ENCODE peak calls at places on chromosomes 12 and 14, in four cellular contexts. A, D, O and B are unnamed samples.

GRCh38 chr12:57161491-57161890 is 14.1 kb upstream of the LRP1-AS start:
- DNase-seq in O (no peak), A (no peak), D (no peak), B (peak; percentile 34)

GRCh38 chr12:26113853-26114719 is 10.8 kb downstream of the BHLHE41 start:
- DNase-seq in O (peak; percentile 62), D (peak; percentile 91), A (peak; percentile 97), B (peak; percentile 92)

GRCh38 chr14:68712703-68713370 is 80.0 kb downstream of the ZFP36L1 start:
- DNase-seq in D (no peak), O (no peak), A (no peak), B (no peak)

GRCh38 chr12:76451528-76451927 is 103.3 kb upstream of the BBS10 start:
- DNase-seq in D (no peak), A (no peak), O (no peak), B (no peak)

GRCh38 chr14:24681056-24681455 is 47.1 kb upstream of the GZMB start:
- DNase-seq in O (no peak), A (no peak), D (no peak), B (no peak)

GRCh38 chr12:203462-204260 is 10.3 kb downstream of the SLC6A12 start:
- DNase-seq in O (no peak), D (peak; percentile 17), A (no peak), B (no peak)

GRCh38 chr12:65940744-65941143 is 116.5 kb downstream of the HMGA2 start:
- DNase-seq in O (no peak), D (no peak), A (no peak), B (no peak)

GRCh38 chr14:98944989-98945388 is 327.0 kb downstream of the BCL11B start:
- DNase-seq in A (no peak), O (no peak), D (no peak), B (no peak)

GRCh38 chr12:40655451-40655850 is 36.8 kb upstream of the CNTN1 start:
- DNase-seq in O (no peak), A (no peak), D (no peak), B (no peak)

GRCh38 chr12:47074757-47075156 is 4.7 kb upstream of the PCED1B start:
- DNase-seq in O (no peak), D (no peak), A (no peak), B (no peak)

GRCh38 chr12:46124132-46124847 is 133.9 kb upstream of the SCAF11 start:
- DNase-seq in O (no peak), D (no peak), A (no peak), B (no peak)

GRCh38 chr14:104550340-104550848 is 29.2 kb upstream of the C14orf180 start:
- DNase-seq in O (no peak), A (peak; percentile 3), D (no peak), B (no peak)

GRCh38 chr12:76611533-76611932 is 52.0 kb upstream of the OSBPL8 start:
- DNase-seq in D (peak; percentile 82), A (no peak), O (no peak), B (peak; percentile 99)

GRCh38 chr12:133129368-133130037 is 571 bp downstream of the ZNF891 start:
- DNase-seq in D (peak; percentile 42), A (no peak), O (no peak), B (peak; percentile 47)

GRCh38 chr14:20630340-20631022 is 11.0 kb downstream of the OR6S1 start:
- DNase-seq in D (peak; percentile 29), A (no peak), O (peak; percentile 38), B (peak; percentile 79)

GRCh38 chr14:53850714-53851296 is 105.8 kb downstream of the BMP4 start:
- DNase-seq in A (no peak), O (no peak), D (peak; percentile 68), B (peak; percentile 54)

GRCh38 chr14:101444116-101444515 is 117.2 kb upstream of the DIO3 start:
- DNase-seq in O (no peak), D (no peak), A (no peak), B (peak; percentile 4)

GRCh38 chr12:69873429-69873828 is 48.4 kb downstream of the MYRFL start:
- DNase-seq in O (no peak), D (peak; percentile 75), A (no peak), B (peak; percentile 76)

GRCh38 chr14:33584698-33585097 is 366.2 kb downstream of the EGLN3 start:
- DNase-seq in D (no peak), A (no peak), O (no peak), B (no peak)

GRCh38 chr12:42862055-42862454 is 272.5 kb upstream of the PRICKLE1 start:
- DNase-seq in A (no peak), D (no peak), O (no peak), B (peak; percentile 2)

GRCh38 chr14:78767436-78767835 is 597.3 kb downstream of the NRXN3 start:
- DNase-seq in A (no peak), O (no peak), D (peak; percentile 21), B (no peak)

GRCh38 chr12:14769462-14769836 is 33.8 kb downstream of the WBP11 start:
- DNase-seq in O (no peak), D (peak; percentile 41), A (peak; percentile 43), B (no peak)

GRCh38 chr12:52370906-52371608 is 3.8 kb upstream of the KRT85 start:
- DNase-seq in A (peak; percentile 35), D (peak; percentile 87), O (no peak), B (no peak)

GRCh38 chr14:46048127-46048526 is 603.5 kb downstream of the RPL10L start:
- DNase-seq in D (no peak), O (no peak), A (no peak), B (peak; percentile 19)

GRCh38 chr12:94338395-94338794 is 121.3 kb downstream of the CEP83 start:
- DNase-seq in A (no peak), D (no peak), O (no peak), B (no peak)

DNA sequence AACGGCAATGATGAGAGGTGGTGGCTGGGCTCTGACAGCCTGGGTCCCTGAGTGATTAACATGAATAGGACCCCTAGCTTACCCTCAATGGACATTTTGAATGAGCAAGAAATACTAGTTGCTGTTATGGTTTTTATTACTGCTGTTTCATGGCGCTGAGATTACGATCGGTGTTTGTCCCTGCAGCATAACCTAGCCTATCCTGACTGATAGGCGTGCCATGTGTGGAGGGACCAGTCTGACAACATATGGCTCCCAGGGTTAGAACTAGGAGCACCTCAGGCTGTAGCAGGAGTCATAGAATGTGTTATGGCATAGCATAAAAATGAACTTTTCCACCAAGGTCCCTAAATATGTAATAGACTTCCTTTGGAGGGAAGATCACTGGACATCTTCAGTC is 137.5 kb upstream of the HIF1A start:
- DNase-seq in D (no peak), O (no peak), A (no peak), B (no peak)
- H3K4me3 ChIP-seq in D (no peak overlapping the region), O (no peak overlapping the region), A (no peak overlapping the region), B (no peak overlapping the region)

GRCh38 chr12:31896514-31897039 is 62.6 kb upstream of the RESF1 start:
- DNase-seq in O (peak; percentile 92), A (peak; percentile 12), D (peak; percentile 94), B (peak; percentile 38)

GRCh38 chr12:31899136-31899535 is 60.1 kb upstream of the RESF1 start:
- DNase-seq in D (no peak), O (no peak), A (no peak), B (no peak)

GRCh38 chr12:31900271-31900670 is 58.9 kb upstream of the RESF1 start:
- DNase-seq in A (no peak), O (no peak), D (no peak), B (no peak)

GRCh38 chr12:31895449-31896150 is 63.6 kb upstream of the RESF1 start:
- DNase-seq in O (no peak), A (no peak), D (no peak), B (no peak)

GRCh38 chr12:31897791-31898503 is 61.3 kb upstream of the RESF1 start:
- DNase-seq in O (no peak), A (peak; percentile 50), D (peak; percentile 39), B (peak; percentile 15)
- H3K4me3 ChIP-seq in O (peak overlapping the region; percentile 30), A (no peak overlapping the region), D (no peak overlapping the region), B (no peak overlapping the region)

DNA sequence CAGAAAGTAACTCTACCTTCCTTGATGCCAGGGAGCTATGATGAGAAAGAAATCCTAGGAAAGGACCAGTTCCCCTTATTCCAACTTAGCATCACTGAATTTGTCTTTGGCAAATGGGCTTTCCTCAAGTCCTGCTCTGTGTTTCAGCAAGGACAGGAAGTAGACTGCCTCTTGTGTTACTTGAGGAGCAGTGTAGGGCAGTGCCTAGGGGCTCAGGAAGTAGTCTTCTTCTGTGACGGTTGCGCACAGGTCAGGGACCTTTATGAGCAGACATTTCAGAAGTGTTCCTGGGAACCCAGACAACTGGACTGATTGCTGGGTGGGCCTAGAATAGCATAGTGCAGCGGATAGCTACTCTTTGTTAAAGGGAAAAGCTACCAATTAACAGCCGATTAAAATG is 2.7 kb downstream of the LGALS3 start:
- DNase-seq in O (no peak), D (peak; percentile 49), A (no peak), B (no peak)
- H3K4me3 ChIP-seq in O (no peak overlapping the region), D (peak overlapping the region; percentile 4), A (no peak overlapping the region), B (no peak overlapping the region)

GRCh38 chr12:71157601-71158233 is at the start of gene TSPAN8:
- DNase-seq in D (no peak), A (peak; percentile 22), O (no peak), B (no peak)
- H3K4me3 ChIP-seq in D (no peak within 1 kb of the TSS), A (no peak within 1 kb of the TSS), O (no peak within 1 kb of the TSS), B (no peak within 1 kb of the TSS)

DNA sequence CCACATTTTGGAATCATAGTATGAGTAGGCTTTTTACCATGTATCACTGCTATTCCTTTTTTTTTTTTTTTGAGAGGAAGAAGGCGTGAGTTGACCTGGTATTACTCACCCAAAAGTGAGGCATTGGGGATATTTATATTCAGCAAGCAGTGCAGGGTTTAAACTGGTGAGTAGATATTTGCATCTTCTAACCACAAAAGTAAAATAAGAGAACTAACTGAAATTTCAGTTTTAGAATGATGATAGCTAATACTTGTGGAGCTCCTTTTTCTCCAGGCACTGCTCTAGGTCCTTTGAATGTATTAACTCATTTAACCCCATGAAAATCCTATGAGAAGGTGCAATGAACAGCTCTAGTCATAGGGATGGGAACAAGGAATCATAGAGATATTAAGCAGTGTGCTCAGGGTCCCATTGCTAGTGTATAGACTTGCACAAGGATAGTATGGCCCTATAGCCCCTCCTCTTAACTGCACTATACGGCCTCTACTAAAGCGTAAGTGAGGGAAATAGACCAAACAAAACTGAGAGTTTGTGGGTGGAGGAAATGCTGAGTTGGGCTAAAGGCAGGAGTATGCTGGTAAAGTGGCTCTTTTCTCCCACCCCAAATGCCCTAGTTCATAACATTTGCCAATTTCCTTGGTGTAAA is 104.3 kb upstream of the MAX start:
- DNase-seq in O (no peak), A (no peak), D (no peak), B (peak; percentile 76)
- H3K4me3 ChIP-seq in O (no peak overlapping the region), A (no peak overlapping the region), D (no peak overlapping the region), B (no peak overlapping the region)

GRCh38 chr12:67648306-67649164 is at the start of gene DYRK2:
- DNase-seq in O (peak; percentile 77), A (peak; percentile 79), D (peak; percentile 86), B (peak; percentile 80)

GRCh38 chr12:67650127-67650495 is 1.6 kb downstream of the DYRK2 start:
- DNase-seq in O (no peak), A (peak; percentile 41), D (peak; percentile 22), B (no peak)

GRCh38 chr12:67649165-67650126 is 901 bp downstream of the DYRK2 start:
- DNase-seq in A (peak; percentile 38), O (peak; percentile 47), D (peak; percentile 29), B (no peak)

GRCh38 chr12:67650528-67651379 is 2.2 kb downstream of the DYRK2 start:
- DNase-seq in A (peak; percentile 24), O (peak; percentile 27), D (no peak), B (no peak)

DNA sequence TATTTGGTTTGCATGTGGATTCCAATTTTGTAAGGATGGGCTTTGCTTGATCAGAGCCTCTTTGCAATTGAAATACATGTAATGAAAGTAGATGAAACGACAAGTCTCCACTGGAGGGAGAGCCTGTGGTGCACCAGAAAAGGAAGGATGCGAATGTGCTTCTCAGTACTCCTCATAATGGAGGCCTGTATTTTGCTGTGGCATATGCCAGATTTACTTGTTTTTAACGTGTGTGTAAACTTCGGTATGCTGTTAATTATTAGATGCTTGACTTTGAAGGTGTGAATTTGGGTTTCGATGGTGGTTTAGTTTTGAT is 2.8 kb downstream of the DYRK2 start:
- DNase-seq in O (peak; percentile 47), A (no peak), D (peak; percentile 64), B (peak; percentile 17)
- H3K4me3 ChIP-seq in O (peak overlapping the region; percentile 75), A (no peak overlapping the region), D (no peak overlapping the region), B (no peak overlapping the region)